ENCODE peak calls at places on chromosomes 7 and 10, in nine cellular contexts. E is transverse colon, F is sigmoid colon, A is prostate gland, B is HCT116, P is HepG2, Q is upper lobe of left lung, D is GM12891, C is K562. M is an unnamed sample.

GRCh38 chr7:135189221-135189662 is 18.7 kb upstream of the CYREN start:
- DNase-seq in A (no peak), D (no peak), Q (no peak), C (no peak), P (no peak), E (no peak), B (no peak), F (no peak), M (no peak)

GRCh38 chr10:37789590-37789989 is 67.8 kb downstream of the ZNF248 start:
- DNase-seq in A (no peak), E (no peak), D (no peak), P (peak), C (no peak), B (no peak), Q (no peak), F (no peak), M (no peak)

GRCh38 chr10:33336606-33337334 is 2.3 kb upstream of the NRP1 start:
- DNase-seq in P (no peak), C (no peak), E (peak), F (peak), D (peak), B (no peak), A (peak), Q (no peak), M (peak)

GRCh38 chr7:106848851-106849442 is 16.1 kb upstream of the PIK3CG start:
- DNase-seq in C (peak), A (no peak), P (no peak), Q (no peak), B (no peak), D (no peak), E (no peak), F (no peak), M (no peak)

GRCh38 chr7:149474309-149475120 is 13.7 kb upstream of the ZNF777 start:
- DNase-seq in B (no peak), D (no peak), F (peak), A (no peak), Q (no peak), C (no peak), P (no peak), E (no peak), M (no peak)

GRCh38 chr10:34743804-34744203 is 71.3 kb downstream of the PARD3 start:
- DNase-seq in A (peak), Q (no peak), B (no peak), D (no peak), C (no peak), F (peak), E (peak), P (no peak), M (no peak)

GRCh38 chr7:71095266-71095860 is 36.6 kb upstream of the GALNT17 start:
- DNase-seq in A (no peak), B (no peak), E (no peak), F (no peak), C (no peak), Q (no peak), D (no peak), P (no peak), M (no peak)

GRCh38 chr10:106473129-106473528 is 691.4 kb downstream of the SORCS1 start:
- DNase-seq in P (no peak), A (no peak), D (no peak), Q (no peak), F (no peak), E (no peak), C (no peak), B (no peak), M (no peak)

GRCh38 chr7:94335586-94335985 is 59.1 kb upstream of the COL1A2 start:
- DNase-seq in F (no peak), C (no peak), E (no peak), D (no peak), A (no peak), P (no peak), B (no peak), Q (no peak), M (no peak)

GRCh38 chr10:47368431-47369180 is 15.5 kb downstream of the ZNF488 start:
- DNase-seq in F (no peak), B (no peak), E (no peak), P (no peak), Q (no peak), A (no peak), C (no peak), D (no peak), M (no peak)

GRCh38 chr10:96493254-96493653 is 20.5 kb downstream of the TLL2 start:
- DNase-seq in B (no peak), A (no peak), F (no peak), D (no peak), P (no peak), Q (no peak), C (no peak), E (no peak), M (no peak)

GRCh38 chr10:94397549-94398370 is 4.6 kb upstream of the TBC1D12 start:
- DNase-seq in A (no peak), F (no peak), C (no peak), P (peak), B (no peak), Q (no peak), D (no peak), E (no peak), M (no peak)

GRCh38 chr10:70503776-70504175 is 25.2 kb downstream of the PALD1 start:
- DNase-seq in Q (no peak), A (no peak), D (no peak), C (no peak), F (no peak), P (no peak), B (no peak), E (no peak), M (no peak)

GRCh38 chr10:131961047-131961776 is 20.5 kb downstream of the BNIP3 start:
- DNase-seq in E (no peak), A (no peak), Q (no peak), B (no peak), F (peak), C (no peak), P (no peak), D (no peak), M (no peak)

GRCh38 chr10:113987805-113988204 is 55.9 kb upstream of the ADRB1 start:
- DNase-seq in B (no peak), D (no peak), C (no peak), P (no peak), F (no peak), A (no peak), Q (peak), E (no peak), M (peak)

GRCh38 chr10:73506491-73506890 is 10.7 kb upstream of the PPP3CB start:
- DNase-seq in Q (no peak), P (no peak), F (no peak), C (no peak), B (no peak), D (no peak), A (no peak), E (no peak), M (no peak)

GRCh38 chr7:45677311-45677900 is 103.2 kb downstream of the ADCY1 start:
- DNase-seq in E (no peak), P (no peak), F (no peak), B (no peak), A (no peak), Q (no peak), D (no peak), C (no peak), M (no peak)

GRCh38 chr10:116470071-116470470 is 42.4 kb downstream of the PNLIPRP3 start:
- DNase-seq in B (no peak), A (no peak), C (no peak), Q (no peak), D (no peak), P (no peak), F (no peak), E (no peak), M (no peak)

GRCh38 chr10:125983161-125983560 is 86.8 kb downstream of the FANK1 start:
- DNase-seq in D (no peak), F (no peak), A (no peak), Q (no peak), E (no peak), B (no peak), C (no peak), P (no peak), M (no peak)

GRCh38 chr7:158246272-158246959 is 341.2 kb downstream of the PTPRN2 start:
- DNase-seq in B (no peak), F (no peak), C (no peak), E (no peak), Q (no peak), A (no peak), P (no peak), D (no peak), M (no peak)

GRCh38 chr10:13087601-13087985 is 12.4 kb upstream of the OPTN start:
- DNase-seq in C (no peak), B (no peak), P (no peak), Q (no peak), F (no peak), D (no peak), A (no peak), E (no peak), M (no peak)

GRCh38 chr7:43643842-43644241 is 60.9 kb downstream of the STK17A start:
- DNase-seq in D (no peak), P (no peak), C (no peak), B (no peak), F (no peak), Q (no peak), A (no peak), E (no peak), M (no peak)

GRCh38 chr7:43640679-43641078 is 57.8 kb downstream of the STK17A start:
- DNase-seq in F (no peak), P (no peak), E (no peak), B (no peak), D (no peak), Q (no peak), A (no peak), C (no peak), M (no peak)

GRCh38 chr7:43639858-43640491 is 57.1 kb downstream of the STK17A start:
- DNase-seq in D (no peak), E (peak), C (no peak), F (no peak), B (no peak), A (no peak), Q (peak), P (peak), M (no peak)

GRCh38 chr7:43645699-43646226 is 62.9 kb downstream of the STK17A start:
- DNase-seq in Q (no peak), C (no peak), D (no peak), A (no peak), E (no peak), F (no peak), P (no peak), B (no peak), M (no peak)

DNA sequence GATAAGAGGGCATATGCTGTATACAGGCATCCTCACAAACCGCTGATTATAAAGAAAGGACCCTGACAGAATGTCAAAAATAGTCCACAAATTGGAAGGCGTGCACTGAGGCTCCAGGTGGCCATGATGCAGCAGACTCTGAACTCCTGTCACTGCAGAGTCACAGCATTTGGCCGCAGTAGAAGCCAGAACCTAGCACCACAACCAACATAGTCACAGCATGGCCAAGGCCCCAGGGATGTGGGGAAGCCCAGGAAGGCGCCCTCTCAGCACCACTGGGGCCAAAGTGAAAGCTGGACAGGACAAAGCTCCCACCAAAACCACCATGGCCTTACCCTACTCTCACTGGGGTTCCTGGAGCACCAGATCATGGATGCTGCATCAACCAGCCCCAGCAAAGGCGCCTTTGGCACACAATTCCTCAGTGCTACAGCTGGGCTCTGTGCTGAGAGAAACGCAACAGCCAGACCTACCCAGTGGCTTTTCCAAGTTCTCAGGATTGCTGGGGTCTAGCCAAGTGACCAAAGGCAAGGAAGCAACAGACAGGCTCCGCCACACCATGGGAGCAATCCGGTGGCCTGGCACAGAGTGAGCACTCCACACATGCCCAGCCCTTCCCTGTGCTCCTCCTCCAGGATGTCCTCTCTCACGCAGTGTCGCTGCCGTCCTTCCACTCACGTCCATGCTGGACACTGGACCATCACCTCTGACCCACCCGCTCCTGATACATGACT is 60.2 kb downstream of the STK17A start:
- DNase-seq in P (no peak), B (no peak), Q (no peak), C (no peak), F (no peak), E (no peak), D (no peak), A (no peak), M (no peak)
- TF ChIP-seq POLR2AphosphoS5 in P (no peak), B (no peak), Q (no peak), C (no peak), F (no peak), E (no peak), D (no peak), A (no peak), M (peak)

DNA sequence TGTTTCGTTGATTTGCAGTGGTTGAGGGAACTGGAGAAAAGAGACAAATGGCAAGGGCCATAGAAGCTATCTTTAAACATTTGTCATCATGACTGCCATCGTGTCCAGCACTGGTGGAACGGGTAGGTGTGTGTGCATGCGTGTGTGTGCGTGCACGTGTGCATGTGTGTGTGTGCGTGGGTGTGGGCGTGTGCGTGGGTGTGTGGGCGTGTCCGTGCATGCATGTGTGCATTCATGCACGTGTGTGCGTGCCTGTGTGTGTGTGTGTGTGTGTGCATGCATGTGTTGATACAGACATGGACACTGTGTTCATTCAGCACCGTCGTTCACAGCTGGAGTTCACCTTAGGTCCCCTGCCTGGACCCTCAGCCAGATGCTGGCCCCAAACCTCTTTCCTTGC is 38.1 kb upstream of the AP5Z1 start:
- DNase-seq in C (no peak), D (no peak), F (no peak), A (no peak), E (no peak), P (no peak), Q (no peak), B (no peak), M (no peak)
- TF ChIP-seq POLR2A in C (no peak), D (no peak), F (no peak), A (no peak), E (no peak), P (no peak), Q (no peak), B (no peak), M (no peak)

GRCh38 chr10:30454744-30455498 is 20.9 kb downstream of the MAP3K8 start:
- DNase-seq in B (no peak), P (no peak), D (no peak), Q (no peak), F (no peak), E (no peak), A (no peak), C (no peak), M (no peak)
- TF ChIP-seq POLR2AphosphoS5 in B (no peak), P (no peak), D (no peak), Q (peak), F (peak), E (peak), A (peak), C (no peak), M (no peak)

GRCh38 chr10:16819436-16819835 is 2.2 kb upstream of the RSU1 start:
- DNase-seq in C (no peak), E (no peak), Q (no peak), P (no peak), D (no peak), A (no peak), F (no peak), B (no peak), M (no peak)

GRCh38 chr10:16819026-16819425 is 1.8 kb upstream of the RSU1 start:
- DNase-seq in E (no peak), C (no peak), F (no peak), Q (no peak), P (no peak), B (no peak), A (no peak), D (no peak), M (no peak)

GRCh38 chr10:16816142-16816541 is 1.1 kb downstream of the RSU1 start:
- DNase-seq in A (no peak), Q (no peak), F (no peak), D (no peak), P (no peak), C (peak), E (no peak), B (no peak), M (no peak)

GRCh38 chr10:16816830-16817124 is 447 bp downstream of the RSU1 start:
- DNase-seq in C (no peak), E (no peak), A (no peak), Q (no peak), B (no peak), P (no peak), D (no peak), F (no peak), M (no peak)

GRCh38 chr10:16817125-16818019 is at the start of gene RSU1:
- DNase-seq in D (peak), E (peak), B (peak), A (peak), P (peak), C (peak), F (peak), Q (peak), M (peak)
- TF ChIP-seq POLR2A in D (peak), E (peak), B (no peak), A (peak), P (peak), C (peak), F (peak), Q (peak), M (peak)

GRCh38 chr10:22319559-22320558 is 1.0 kb upstream of the BMI1 start:
- DNase-seq in E (no peak), F (no peak), A (no peak), B (no peak), Q (peak), C (no peak), D (no peak), P (no peak), M (no peak)
- TF ChIP-seq POLR2AphosphoS5 in E (no peak), F (no peak), A (no peak), B (no peak), Q (no peak), C (no peak), D (no peak), P (no peak), M (no peak)

GRCh38 chr7:100889761-100890639 is 485 bp upstream of the UFSP1 start:
- DNase-seq in D (peak), C (peak), P (peak), A (peak), E (peak), F (peak), Q (peak), B (peak), M (peak)
- TF ChIP-seq POLR2A in D (no peak), C (peak), P (no peak), A (peak), E (peak), F (peak), Q (peak), B (peak), M (peak)

GRCh38 chr7:151124205-151124880 is 38.1 kb downstream of the AGAP3 start:
- DNase-seq in E (no peak), A (no peak), C (peak), P (no peak), B (no peak), D (no peak), F (no peak), Q (no peak), M (no peak)

GRCh38 chr7:151124899-151125399 is 38.7 kb downstream of the AGAP3 start:
- DNase-seq in A (no peak), D (no peak), Q (no peak), B (no peak), F (no peak), C (no peak), P (no peak), E (no peak), M (no peak)

GRCh38 chr7:151122276-151122675 is 36.0 kb downstream of the AGAP3 start:
- DNase-seq in F (no peak), A (no peak), E (no peak), P (no peak), Q (no peak), B (no peak), D (no peak), C (no peak), M (no peak)

GRCh38 chr7:151122794-151123484 is 36.7 kb downstream of the AGAP3 start:
- DNase-seq in F (no peak), D (no peak), P (no peak), E (no peak), A (no peak), C (no peak), Q (no peak), B (no peak), M (no peak)

DNA sequence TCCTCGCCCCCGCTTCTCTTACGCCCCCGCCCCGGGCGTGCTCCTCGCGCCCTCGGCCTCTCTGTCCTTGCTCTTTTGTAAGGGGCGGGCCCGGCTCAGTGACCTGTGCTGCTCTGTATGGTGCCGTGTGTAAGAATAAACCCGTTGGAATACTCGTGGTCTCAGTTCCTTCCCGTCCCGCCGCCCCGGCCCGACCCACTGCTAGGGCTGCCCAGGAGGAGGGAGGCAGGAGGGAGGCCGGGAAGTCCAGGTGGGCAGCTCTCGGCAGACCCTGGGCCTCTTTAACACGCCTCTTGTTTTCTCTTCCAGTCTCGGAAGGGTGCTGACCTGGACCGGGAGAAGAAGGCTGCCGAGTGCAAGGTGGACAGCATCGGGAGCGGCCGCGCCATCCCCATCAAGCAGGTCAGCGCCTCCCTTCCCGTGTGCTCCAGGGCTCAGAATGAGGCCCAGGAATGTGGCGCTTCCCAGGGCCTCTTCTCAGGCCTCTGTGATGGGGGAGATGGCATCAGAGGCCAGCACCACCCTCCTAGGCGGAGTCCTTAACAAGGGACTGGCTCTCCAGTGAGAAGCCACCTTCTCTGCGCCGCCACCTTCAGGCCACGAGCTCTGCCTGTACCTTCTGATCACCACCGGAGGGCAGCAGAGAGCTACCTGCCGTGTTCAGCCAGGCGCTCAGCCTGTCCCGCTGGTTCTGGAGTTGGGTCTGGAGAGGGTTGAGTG is 37.4 kb downstream of the AGAP3 start:
- DNase-seq in A (peak), P (peak), B (peak), F (peak), E (peak), Q (peak), D (peak), C (peak), M (peak)
- TF ChIP-seq POLR2AphosphoS5 in A (peak), P (no peak), B (no peak), F (no peak), E (no peak), Q (no peak), D (no peak), C (peak), M (no peak)

GRCh38 chr10:87092861-87093460 is 1.7 kb downstream of the GLUD1 start:
- DNase-seq in A (peak), Q (no peak), F (no peak), C (peak), E (peak), P (peak), B (no peak), D (no peak), M (no peak)
- TF ChIP-seq POLR2A in A (no peak), Q (no peak), F (no peak), C (no peak), E (peak), P (peak), B (no peak), D (no peak), M (no peak)

GRCh38 chr7:30596721-30597120 is 2.0 kb downstream of the GARS1 start:
- DNase-seq in C (no peak), B (no peak), F (no peak), Q (no peak), A (no peak), P (no peak), D (no peak), E (no peak), M (no peak)

GRCh38 chr7:30595461-30596042 is 874 bp downstream of the GARS1 start:
- DNase-seq in E (no peak), B (no peak), A (no peak), C (no peak), F (no peak), Q (no peak), D (no peak), P (no peak), M (no peak)

GRCh38 chr7:30594540-30595460 is at the start of gene GARS1:
- DNase-seq in B (peak), P (peak), C (peak), Q (peak), E (peak), D (peak), F (peak), A (peak), M (peak)

GRCh38 chr7:30594055-30594539 is 581 bp upstream of the GARS1 start:
- DNase-seq in Q (peak), D (peak), E (peak), A (peak), P (peak), F (peak), C (peak), B (no peak), M (peak)

GRCh38 chr7:30596043-30596641 is 1.5 kb downstream of the GARS1 start:
- DNase-seq in B (no peak), E (no peak), D (no peak), A (no peak), P (peak), Q (peak), F (no peak), C (peak), M (no peak)
- TF ChIP-seq POLR2AphosphoS5 in B (no peak), E (no peak), D (no peak), A (no peak), P (no peak), Q (no peak), F (no peak), C (no peak), M (no peak)

M was measured in GM12892.